ENCODE peak calls at places on chromosomes 6 and 20, in eight cellular contexts. I, D, C, M, L, W, O and F are unnamed samples.

GRCh38 chr6:43702522-43703440 is 15.2 kb upstream of the MRPS18A start:
- DNase-seq in I (peak), M (peak), W (peak), C (peak), O (peak), L (peak), D (peak), F (peak)

GRCh38 chr6:13383280-13384163 is 55.2 kb upstream of the TBC1D7 start:
- DNase-seq in C (no peak), W (no peak), M (no peak), O (no peak), D (no peak), L (peak), I (peak), F (peak)

GRCh38 chr6:63487123-63487813 is 85.0 kb upstream of the LOC128125822 start:
- DNase-seq in L (peak), M (no peak), C (no peak), W (no peak), O (no peak), D (no peak), I (no peak), F (no peak)

GRCh38 chr6:20696676-20697075 is 162.4 kb downstream of the CDKAL1 start:
- DNase-seq in O (no peak), I (peak), W (no peak), C (peak), L (no peak), M (no peak), D (no peak), F (peak)

GRCh38 chr6:162200945-162201692 is 526.4 kb downstream of the PRKN start:
- DNase-seq in I (no peak), O (no peak), W (no peak), D (no peak), M (no peak), L (no peak), C (no peak), F (no peak)

GRCh38 chr6:137033828-137034227 is 10.9 kb downstream of the IL20RA start:
- DNase-seq in I (no peak), D (no peak), O (no peak), M (no peak), C (no peak), W (peak), L (no peak), F (no peak)

GRCh38 chr6:113488812-113489685 is 368.1 kb upstream of the MARCKS start:
- DNase-seq in I (no peak), C (no peak), D (no peak), W (no peak), M (no peak), O (no peak), L (no peak), F (no peak)

GRCh38 chr6:121383478-121383877 is 49.2 kb upstream of the TBC1D32 start:
- DNase-seq in L (no peak), C (no peak), M (no peak), D (no peak), I (no peak), O (no peak), W (no peak), F (no peak)

GRCh38 chr6:27237089-27237723 is 10.3 kb upstream of the PRSS16 start:
- DNase-seq in C (peak), D (no peak), L (peak), M (no peak), W (no peak), O (peak), I (peak), F (peak)

GRCh38 chr20:34881689-34882088 is 5.3 kb downstream of the ACSS2 start:
- DNase-seq in O (no peak), W (no peak), I (no peak), D (no peak), M (no peak), C (no peak), L (no peak), F (no peak)

GRCh38 chr6:80280258-80281010 is 174.0 kb downstream of the BCKDHB start:
- DNase-seq in C (no peak), L (no peak), M (no peak), W (no peak), D (no peak), O (no peak), I (peak), F (no peak)

GRCh38 chr20:50294164-50295088 is 103.8 kb downstream of the CEBPB start:
- DNase-seq in I (no peak), L (no peak), M (peak), C (no peak), D (no peak), O (no peak), W (no peak), F (no peak)

GRCh38 chr6:158004696-158005095 is 23.0 kb downstream of the SYNJ2 start:
- DNase-seq in M (no peak), O (no peak), I (no peak), L (no peak), W (no peak), C (no peak), D (no peak), F (no peak)

GRCh38 chr20:1122388-1123315 is 4.2 kb downstream of the PSMF1 start:
- DNase-seq in I (peak), L (peak), M (peak), W (peak), D (no peak), C (peak), O (no peak), F (peak)

GRCh38 chr6:11989376-11989775 is 22.7 kb upstream of the HIVEP1 start:
- DNase-seq in M (no peak), L (no peak), W (no peak), I (no peak), D (no peak), C (no peak), O (no peak), F (no peak)

GRCh38 chr6:142087950-142088857 is 44.5 kb upstream of the GJE1 start:
- DNase-seq in L (no peak), O (no peak), M (no peak), D (no peak), C (no peak), W (no peak), I (no peak), F (no peak)

GRCh38 chr6:122432816-122433215 is 33.4 kb downstream of the HSF2 start:
- DNase-seq in I (no peak), O (no peak), L (no peak), W (no peak), M (no peak), C (no peak), D (no peak), F (no peak)

GRCh38 chr6:37809144-37809543 is 10.4 kb upstream of the ZFAND3 start:
- DNase-seq in O (no peak), L (no peak), C (no peak), D (no peak), I (peak), M (peak), W (peak), F (peak)

GRCh38 chr6:166950443-166950821 is 5.9 kb downstream of the RNASET2 start:
- DNase-seq in L (no peak), D (peak), C (no peak), M (no peak), W (no peak), O (no peak), I (no peak), F (no peak)

GRCh38 chr20:50399003-50399916 is 110.9 kb upstream of the PTPN1 start:
- DNase-seq in D (no peak), O (no peak), L (no peak), I (no peak), M (peak), W (no peak), C (no peak), F (peak)

GRCh38 chr6:153563001-153563400 is 431.9 kb upstream of the RGS17 start:
- DNase-seq in I (no peak), W (no peak), L (no peak), C (no peak), O (no peak), M (no peak), D (no peak), F (no peak)

GRCh38 chr6:39197521-39198500 is 31.5 kb downstream of the KCNK5 start:
- DNase-seq in L (peak), O (no peak), C (no peak), M (no peak), D (no peak), W (no peak), I (no peak), F (no peak)

GRCh38 chr20:21184810-21185209 is 58.9 kb downstream of the KIZ start:
- DNase-seq in W (no peak), I (peak), O (no peak), L (no peak), C (no peak), M (no peak), D (no peak), F (peak)

GRCh38 chr6:96760153-96760687 is 77.1 kb downstream of the GPR63 start:
- DNase-seq in M (no peak), O (no peak), C (no peak), I (no peak), W (no peak), L (no peak), D (no peak), F (no peak)

GRCh38 chr6:129498950-129499870 is 210.8 kb downstream of the ARHGAP18 start:
- DNase-seq in L (peak), I (peak), C (no peak), W (peak), D (no peak), M (no peak), O (no peak), F (peak)

GRCh38 chr6:26003102-26003694 is 40.6 kb downstream of the TRIM38 start:
- DNase-seq in D (no peak), W (peak), L (peak), M (peak), I (peak), C (peak), O (no peak), F (peak)

GRCh38 chr6:150377211-150377781 is 8.5 kb downstream of the IYD start:
- DNase-seq in L (peak), C (no peak), D (no peak), O (no peak), I (no peak), M (no peak), W (peak), F (no peak)

GRCh38 chr20:46648903-46649649 is 2.2 kb downstream of the SLC13A3 start:
- DNase-seq in C (no peak), W (no peak), M (no peak), L (no peak), O (no peak), I (no peak), D (no peak), F (no peak)

GRCh38 chr6:163714179-163714578 is 299.7 kb downstream of the QKI start:
- DNase-seq in D (no peak), M (no peak), O (no peak), C (no peak), L (no peak), W (no peak), I (no peak), F (no peak)

GRCh38 chr20:57769756-57770155 is 59.9 kb upstream of the PMEPA1 start:
- DNase-seq in O (no peak), M (no peak), C (no peak), L (no peak), I (no peak), D (no peak), W (no peak), F (no peak)

GRCh38 chr20:8646716-8647115 is 422.2 kb upstream of the PLCB4 start:
- DNase-seq in L (no peak), M (no peak), D (no peak), I (peak), C (peak), W (peak), O (no peak), F (no peak)

GRCh38 chr6:167987811-167988495 is 9.5 kb upstream of the KIF25 start:
- DNase-seq in M (no peak), W (no peak), D (no peak), I (peak), O (no peak), C (no peak), L (no peak), F (no peak)

GRCh38 chr6:34339971-34340370 is 52.5 kb downstream of the NUDT3 start:
- DNase-seq in C (no peak), L (no peak), D (no peak), O (no peak), M (no peak), I (no peak), W (no peak), F (no peak)

GRCh38 chr20:47220161-47220582 is 136.3 kb downstream of the ZMYND8 start:
- DNase-seq in L (peak), I (peak), W (no peak), M (peak), D (peak), C (no peak), O (peak), F (peak)

GRCh38 chr6:89985744-89986493 is 91.7 kb downstream of the GJA10 start:
- DNase-seq in I (peak), C (peak), W (peak), O (no peak), M (peak), L (no peak), D (no peak), F (peak)

GRCh38 chr6:159691963-159692287 is 1.1 kb downstream of the SOD2 start:
- DNase-seq in C (no peak), W (no peak), D (no peak), M (no peak), I (no peak), L (no peak), O (no peak), F (no peak)

GRCh38 chr6:51029576-51029975 is 210.9 kb downstream of the TFAP2B start:
- DNase-seq in O (no peak), I (no peak), L (no peak), M (no peak), C (no peak), D (no peak), W (no peak), F (peak)